ENCODE peak calls at places on chromosomes 1 and 21, in five cellular contexts. F, X, T, B and D are unnamed samples.

GRCh38 chr1:231581859-231582258 is 44.7 kb upstream of the DISC1 start:
- DNase-seq in F (no peak), B (no peak), X (no peak), T (no peak), D (no peak)

GRCh38 chr1:30639881-30640452 is 83.4 kb downstream of the MATN1 start:
- DNase-seq in T (peak; percentile 52), F (no peak), B (no peak), X (no peak), D (no peak)

GRCh38 chr1:115089443-115090340 is at the start of gene TSPAN2:
- DNase-seq in B (peak; percentile 35), T (peak; percentile 81), X (peak; percentile 87), F (peak; percentile 28), D (no peak)

GRCh38 chr1:86207323-86207722 is 50.8 kb upstream of the COL24A1 start:
- DNase-seq in B (no peak), F (peak; percentile 45), X (peak; percentile 95), T (peak; percentile 74), D (no peak)

GRCh38 chr1:67599085-67599484 is 85.9 kb upstream of the GADD45A start:
- DNase-seq in X (peak; percentile 53), F (no peak), T (no peak), B (no peak), D (no peak)

GRCh38 chr1:53878492-53879105 is 11.0 kb downstream of the YIPF1 start:
- DNase-seq in X (peak; percentile 68), F (peak; percentile 64), T (peak; percentile 72), B (no peak), D (peak; percentile 30)

GRCh38 chr1:24119859-24120756 is 8.2 kb upstream of the MYOM3 start:
- DNase-seq in T (no peak), X (peak; percentile 16), F (peak; percentile 36), B (no peak), D (no peak)

GRCh38 chr1:206887701-206888100 is 9.5 kb upstream of the IL24 start:
- DNase-seq in B (no peak), X (no peak), F (no peak), T (no peak), D (no peak)

GRCh38 chr1:162823771-162824525 is 33.4 kb downstream of the HSD17B7 start:
- DNase-seq in T (no peak), F (no peak), B (no peak), X (peak; percentile 18), D (peak; percentile 30)

GRCh38 chr1:115702993-115703392 is 61.2 kb downstream of the VANGL1 start:
- DNase-seq in T (peak; percentile 25), F (no peak), B (no peak), X (no peak), D (no peak)

GRCh38 chr1:2864203-2864905 is 62.9 kb upstream of the TTC34 start:
- DNase-seq in X (no peak), T (no peak), F (no peak), B (no peak), D (no peak)

GRCh38 chr1:168974611-168975010 is 131.9 kb upstream of the ATP1B1 start:
- DNase-seq in X (no peak), F (no peak), B (no peak), T (no peak), D (no peak)

GRCh38 chr1:228528612-228529011 is 41.4 kb downstream of the RNF187 start:
- DNase-seq in B (no peak), X (no peak), T (no peak), F (no peak), D (no peak)

GRCh38 chr1:76105269-76105850 is 30.8 kb downstream of the ST6GALNAC3 start:
- DNase-seq in F (no peak), X (no peak), B (no peak), T (no peak), D (no peak)

GRCh38 chr21:43352568-43353281 is 74.2 kb downstream of the SIK1 start:
- DNase-seq in X (no peak), F (peak; percentile 9), B (no peak), T (no peak), D (no peak)

GRCh38 chr1:175002910-175003517 is 3.3 kb downstream of the CACYBP start:
- DNase-seq in X (no peak), T (no peak), B (no peak), F (no peak), D (no peak)

GRCh38 chr1:179178965-179179364 is 50.5 kb downstream of the ABL2 start:
- DNase-seq in T (no peak), B (no peak), F (no peak), X (peak; percentile 52), D (no peak)

GRCh38 chr1:223231011-223231572 is 88.0 kb upstream of the TLR5 start:
- DNase-seq in B (no peak), T (no peak), X (peak; percentile 7), F (no peak), D (no peak)

GRCh38 chr1:47865881-47866535 is 131.2 kb downstream of the TRABD2B start:
- DNase-seq in X (no peak), B (no peak), T (no peak), F (no peak), D (no peak)

GRCh38 chr1:37471345-37472231 is 2.8 kb upstream of the ZC3H12A start:
- DNase-seq in X (peak; percentile 96), B (no peak), F (peak; percentile 89), T (no peak), D (peak; percentile 89)

GRCh38 chr21:32364387-32364786 is 28.4 kb downstream of the URB1 start:
- DNase-seq in B (no peak), T (no peak), X (peak; percentile 51), F (no peak), D (peak; percentile 65)

GRCh38 chr1:150309758-150310495 is 11.4 kb upstream of the PRPF3 start:
- DNase-seq in B (no peak), X (no peak), F (no peak), T (peak; percentile 69), D (no peak)

GRCh38 chr1:43074244-43074643 is 97.8 kb downstream of the EBNA1BP2 start:
- DNase-seq in X (no peak), F (no peak), B (no peak), T (peak; percentile 21), D (no peak)

GRCh38 chr1:20634594-20635084 is 1.4 kb downstream of the PINK1 start:
- DNase-seq in B (no peak), F (peak; percentile 12), X (peak; percentile 66), T (peak; percentile 52), D (no peak)

GRCh38 chr1:86991549-86992186 is 77.2 kb downstream of the HS2ST1 start:
- DNase-seq in F (no peak), X (no peak), T (no peak), B (no peak), D (no peak)